ENCODE peak calls at places on chromosomes 12 and 14, in four cellular contexts. Q is SK-N-SH, R is endothelial cell of umbilical vein, S is GM12878. F is an unnamed sample.

GRCh38 chr14:91891721-91892220 is 24.4 kb upstream of the TC2N start:
- DNase-seq in Q (no peak), R (no peak), S (no peak), F (no peak)

GRCh38 chr14:100382106-100382455 is 58.9 kb downstream of the SLC25A47 start:
- DNase-seq in Q (no peak), R (no peak), S (no peak), F (no peak)

GRCh38 chr14:52025310-52025709 is 36.0 kb downstream of the RTRAF start:
- DNase-seq in Q (no peak), R (peak), S (no peak), F (no peak)

GRCh38 chr14:94543450-94544123 is 17.7 kb upstream of the SERPINA4 start:
- DNase-seq in Q (no peak), R (no peak), S (no peak), F (no peak)

GRCh38 chr14:24965578-24965933 is 84.4 kb downstream of the STXBP6 start:
- DNase-seq in Q (no peak), R (no peak), S (no peak), F (no peak)

GRCh38 chr14:100660498-100661339 is 66.0 kb upstream of the DLK1 start:
- DNase-seq in Q (no peak), R (no peak), S (no peak), F (no peak)

GRCh38 chr12:110185626-110186025 is 61.5 kb downstream of the IFT81 start:
- DNase-seq in Q (no peak), R (no peak), S (no peak), F (no peak)

GRCh38 chr12:94182971-94183701 is 34.8 kb downstream of the PLXNC1 start:
- DNase-seq in Q (no peak), R (no peak), S (no peak), F (no peak)

GRCh38 chr12:87667378-87667777 is 361.8 kb downstream of the C12orf50 start:
- DNase-seq in Q (no peak), R (no peak), S (no peak), F (no peak)

GRCh38 chr12:1338483-1339177 is 255.8 kb downstream of the FBXL14 start:
- DNase-seq in Q (no peak), R (no peak), S (no peak), F (no peak)

GRCh38 chr12:95368931-95369330 is 105.0 kb upstream of the METAP2 start:
- DNase-seq in Q (no peak), R (no peak), S (no peak), F (no peak)

GRCh38 chr14:45526715-45527549 is 273.9 kb upstream of the MIS18BP1 start:
- DNase-seq in Q (peak), R (no peak), S (peak), F (peak)

GRCh38 chr12:42446761-42447160 is 120.8 kb downstream of the PPHLN1 start:
- DNase-seq in Q (no peak), R (peak), S (no peak), F (peak)

DNA sequence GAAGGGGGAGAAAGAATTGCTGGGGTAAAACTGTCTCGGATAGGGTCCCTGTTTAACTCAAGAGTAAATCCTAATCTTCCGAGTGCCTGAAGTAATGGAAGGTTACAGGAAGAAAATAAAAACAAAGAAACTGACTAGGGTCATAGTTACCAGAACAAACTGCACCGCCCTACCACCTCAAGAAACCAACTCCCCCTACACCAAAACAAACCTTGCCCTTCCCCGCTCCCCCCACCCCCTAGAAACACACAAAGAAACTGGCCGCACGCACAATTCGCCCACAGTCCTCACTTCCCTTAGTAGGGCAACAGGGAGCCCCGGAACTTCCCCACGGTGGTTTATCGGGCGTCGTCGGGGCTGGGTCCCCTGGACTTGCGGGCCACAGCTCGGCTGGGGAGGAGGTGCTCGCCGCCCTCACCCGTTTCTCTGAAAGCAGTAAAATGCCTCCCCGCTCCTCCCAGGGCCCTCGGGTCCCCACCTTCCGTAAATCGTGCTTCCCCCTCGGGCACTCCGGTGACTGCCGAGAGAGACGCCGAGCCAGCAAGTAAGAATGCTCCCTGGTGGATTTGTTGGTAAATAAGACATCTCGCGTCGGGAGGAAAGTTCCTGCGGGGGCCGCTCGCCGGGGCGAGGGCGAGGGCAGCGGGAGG is 2.4 kb downstream of the SINHCAF start:
- DNase-seq in Q (no peak), R (peak), S (no peak), F (no peak)
- TF ChIP-seq POLR2AphosphoS5 in Q (no peak), R (no peak), S (peak), F (no peak)

GRCh38 chr12:40693503-40693863 is 1.2 kb downstream of the CNTN1 start:
- DNase-seq in Q (peak), R (no peak), S (no peak), F (no peak)
- TF ChIP-seq POLR2AphosphoS5 in Q (no peak), R (no peak), S (no peak), F (no peak)

GRCh38 chr14:72901361-72901760 is 7.5 kb upstream of the DPF3 start:
- DNase-seq in Q (no peak), R (no peak), S (no peak), F (no peak)
- TF ChIP-seq POLR2AphosphoS5 in Q (no peak), R (no peak), S (no peak), F (no peak)

GRCh38 chr12:56591961-56592360 is 38.2 kb downstream of the BAZ2A start:
- DNase-seq in Q (no peak), R (no peak), S (no peak), F (no peak)

GRCh38 chr12:56591111-56591510 is 39.0 kb downstream of the BAZ2A start:
- DNase-seq in Q (no peak), R (no peak), S (no peak), F (no peak)

GRCh38 chr12:56596815-56597214 is 33.3 kb downstream of the BAZ2A start:
- DNase-seq in Q (no peak), R (no peak), S (no peak), F (no peak)

GRCh38 chr12:56590237-56590830 is 39.8 kb downstream of the BAZ2A start:
- DNase-seq in Q (peak), R (no peak), S (no peak), F (no peak)

GRCh38 chr12:56593909-56594621 is 36.1 kb downstream of the BAZ2A start:
- DNase-seq in Q (peak), R (peak), S (no peak), F (peak)
- TF ChIP-seq POLR2AphosphoS5 in Q (no peak), R (no peak), S (no peak), F (peak)

DNA sequence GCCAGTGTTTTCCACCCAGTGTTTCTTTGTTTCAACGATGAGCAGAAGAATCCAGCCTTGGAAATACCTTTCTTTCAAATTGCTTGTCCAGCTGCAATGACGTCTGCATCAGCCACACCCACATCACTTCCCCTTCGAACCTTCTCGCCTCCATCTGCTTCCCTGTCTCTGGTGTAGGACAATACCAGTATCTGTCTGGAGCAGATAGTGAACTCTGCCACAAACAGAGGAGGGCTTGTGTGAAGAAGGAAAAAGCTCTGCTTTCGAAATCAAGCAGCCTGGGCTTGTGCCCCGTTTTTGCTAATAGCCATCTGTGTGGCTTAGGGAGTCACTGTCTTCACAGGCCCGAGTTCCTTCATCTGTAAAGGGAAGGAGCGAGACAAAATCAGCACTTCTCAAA is 415.4 kb downstream of the ZFP36L1 start:
- DNase-seq in Q (no peak), R (peak), S (no peak), F (no peak)
- TF ChIP-seq POLR2AphosphoS5 in Q (no peak), R (no peak), S (peak), F (no peak)

DNA sequence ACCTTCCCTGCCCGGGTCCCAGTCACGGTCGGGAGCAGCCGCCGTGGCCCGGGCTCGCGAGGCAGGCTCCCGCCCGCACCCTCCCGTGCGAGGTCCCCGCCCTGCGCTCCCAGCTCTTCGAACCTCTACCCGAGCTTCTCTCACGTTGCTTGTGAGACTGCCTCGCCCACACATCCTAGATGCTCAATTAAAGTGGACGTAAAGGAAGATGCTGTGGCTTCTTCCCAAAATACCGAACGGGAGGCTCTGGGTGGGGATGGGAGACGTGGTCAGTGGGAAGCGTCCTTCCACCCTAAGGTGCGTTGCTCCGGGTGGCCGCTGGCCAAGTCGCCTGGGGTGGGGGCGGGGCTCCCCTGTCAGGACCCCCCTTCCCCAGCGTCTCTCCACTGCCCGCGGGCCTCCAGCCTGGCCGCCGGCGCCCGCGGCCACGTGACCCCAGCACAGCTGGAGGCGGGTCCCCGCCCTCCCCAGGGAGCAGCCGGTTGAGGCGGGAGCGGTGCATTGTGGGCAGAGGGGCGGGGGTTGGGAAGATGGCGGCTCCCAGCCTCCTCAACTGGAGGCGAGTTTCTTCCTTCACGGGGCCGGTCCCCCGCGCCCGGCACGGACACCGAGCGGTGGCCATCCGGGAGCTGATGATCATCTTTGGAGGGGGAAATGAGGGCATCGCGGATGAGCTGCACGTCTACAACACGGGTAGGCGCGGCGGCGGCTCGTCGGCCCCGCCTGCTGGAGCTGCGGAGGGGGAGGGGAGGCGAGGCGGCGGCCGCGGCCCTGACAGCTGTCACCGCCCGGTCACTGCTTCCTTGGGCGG is at the start of gene HCFC2:
- DNase-seq in Q (peak), R (peak), S (peak), F (no peak)
- TF ChIP-seq POLR2AphosphoS5 in Q (no peak), R (peak), S (no peak), F (peak)